ENCODE peak calls at places on chromosomes 4 and X, in six cellular contexts. One of them, this sample, is unnamed.

GRCh38 chrX:150324919-150325318 is 38.2 kb upstream of the MAMLD1 start:
- DNase-seq in K562: no peak
- DNase-seq in H1: no peak
- DNase-seq in T47D: no peak
- DNase-seq in HepG2: no peak
- DNase-seq in HCT116: no peak
- DNase-seq in this sample: no peak

GRCh38 chr4:74794341-74794801 is at the start of gene BTC:
- DNase-seq in H1: no peak
- DNase-seq in K562: peak
- DNase-seq in T47D: peak
- DNase-seq in HepG2: peak
- DNase-seq in HCT116: peak
- DNase-seq in this sample: peak

GRCh38 chrX:50072110-50072509 is 128.7 kb downstream of the AKAP4 start:
- DNase-seq in T47D: no peak
- DNase-seq in K562: no peak
- DNase-seq in HCT116: no peak
- DNase-seq in H1: no peak
- DNase-seq in HepG2: no peak
- DNase-seq in this sample: no peak

GRCh38 chr4:109315818-109316217 is 13.4 kb upstream of the COL25A1 start:
- DNase-seq in HCT116: no peak
- DNase-seq in T47D: no peak
- DNase-seq in HepG2: no peak
- DNase-seq in H1: no peak
- DNase-seq in K562: peak
- DNase-seq in this sample: no peak

GRCh38 chrX:34900691-34901090 is 41.9 kb upstream of the FAM47B start:
- DNase-seq in T47D: no peak
- DNase-seq in HCT116: no peak
- DNase-seq in H1: no peak
- DNase-seq in K562: no peak
- DNase-seq in HepG2: no peak
- DNase-seq in this sample: no peak

GRCh38 chr4:177229331-177229730 is 80.3 kb upstream of the NEIL3 start:
- DNase-seq in H1: no peak
- DNase-seq in HepG2: no peak
- DNase-seq in T47D: peak
- DNase-seq in K562: no peak
- DNase-seq in HCT116: no peak
- DNase-seq in this sample: no peak

GRCh38 chr4:105637409-105638258 is 70.9 kb downstream of the INTS12 start:
- DNase-seq in H1: no peak
- DNase-seq in HepG2: peak
- DNase-seq in K562: no peak
- DNase-seq in HCT116: no peak
- DNase-seq in T47D: peak
- DNase-seq in this sample: peak

GRCh38 chr4:173301518-173302201 is 32.5 kb downstream of the HMGB2 start:
- DNase-seq in HepG2: no peak
- DNase-seq in K562: peak
- DNase-seq in H1: no peak
- DNase-seq in T47D: peak
- DNase-seq in HCT116: peak
- DNase-seq in this sample: peak

GRCh38 chrX:13005671-13006473 is 31.0 kb downstream of the TMSB4X start:
- DNase-seq in HCT116: no peak
- DNase-seq in HepG2: no peak
- DNase-seq in H1: no peak
- DNase-seq in K562: no peak
- DNase-seq in T47D: no peak
- DNase-seq in this sample: no peak

GRCh38 chr4:986949-987688 is at the start of gene IDUA:
- DNase-seq in K562: peak
- DNase-seq in HCT116: peak
- DNase-seq in T47D: peak
- DNase-seq in HepG2: peak
- DNase-seq in H1: no peak
- DNase-seq in this sample: peak
- TF ChIP-seq JUND in K562: peak
- TF ChIP-seq JUND in HCT116: no peak
- TF ChIP-seq JUND in T47D: no peak
- TF ChIP-seq JUND in HepG2: no peak
- TF ChIP-seq JUND in H1: no peak
- TF ChIP-seq JUND in this sample: no peak

DNA sequence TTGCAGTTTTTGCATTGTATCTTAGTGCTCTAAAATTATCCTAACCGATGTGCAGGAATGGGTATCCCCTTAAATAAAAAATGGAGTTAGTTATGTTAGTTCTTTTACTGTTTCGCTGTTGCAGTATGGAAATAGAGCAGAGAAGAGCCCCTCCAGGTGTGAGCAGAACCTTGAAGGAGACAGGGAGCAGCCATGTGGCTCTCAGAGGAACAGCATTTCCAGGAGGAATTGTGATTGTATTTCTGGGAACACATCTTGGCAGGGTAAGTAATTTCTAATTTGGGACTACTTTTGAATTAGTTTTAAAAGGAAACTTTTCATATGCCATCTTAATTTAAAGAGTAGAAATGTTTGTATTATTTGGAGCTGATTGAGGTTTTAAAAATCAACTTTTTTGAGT is 5.3 kb upstream of the CCDC158 start:
- DNase-seq in K562: no peak
- DNase-seq in HCT116: no peak
- DNase-seq in HepG2: no peak
- DNase-seq in H1: no peak
- DNase-seq in T47D: peak
- DNase-seq in this sample: peak
- TF ChIP-seq JUND in K562: no peak
- TF ChIP-seq JUND in HCT116: no peak
- TF ChIP-seq JUND in HepG2: no peak
- TF ChIP-seq JUND in H1: no peak
- TF ChIP-seq JUND in T47D: no peak
- TF ChIP-seq JUND in this sample: no peak

GRCh38 chr4:48591372-48591771 is 101.3 kb downstream of the ZAR1 start:
- DNase-seq in T47D: no peak
- DNase-seq in HCT116: no peak
- DNase-seq in K562: peak
- DNase-seq in HepG2: no peak
- DNase-seq in H1: no peak
- DNase-seq in this sample: no peak
- TF ChIP-seq JUND in T47D: no peak
- TF ChIP-seq JUND in HCT116: no peak
- TF ChIP-seq JUND in K562: no peak
- TF ChIP-seq JUND in HepG2: no peak
- TF ChIP-seq JUND in H1: no peak
- TF ChIP-seq JUND in this sample: no peak

DNA sequence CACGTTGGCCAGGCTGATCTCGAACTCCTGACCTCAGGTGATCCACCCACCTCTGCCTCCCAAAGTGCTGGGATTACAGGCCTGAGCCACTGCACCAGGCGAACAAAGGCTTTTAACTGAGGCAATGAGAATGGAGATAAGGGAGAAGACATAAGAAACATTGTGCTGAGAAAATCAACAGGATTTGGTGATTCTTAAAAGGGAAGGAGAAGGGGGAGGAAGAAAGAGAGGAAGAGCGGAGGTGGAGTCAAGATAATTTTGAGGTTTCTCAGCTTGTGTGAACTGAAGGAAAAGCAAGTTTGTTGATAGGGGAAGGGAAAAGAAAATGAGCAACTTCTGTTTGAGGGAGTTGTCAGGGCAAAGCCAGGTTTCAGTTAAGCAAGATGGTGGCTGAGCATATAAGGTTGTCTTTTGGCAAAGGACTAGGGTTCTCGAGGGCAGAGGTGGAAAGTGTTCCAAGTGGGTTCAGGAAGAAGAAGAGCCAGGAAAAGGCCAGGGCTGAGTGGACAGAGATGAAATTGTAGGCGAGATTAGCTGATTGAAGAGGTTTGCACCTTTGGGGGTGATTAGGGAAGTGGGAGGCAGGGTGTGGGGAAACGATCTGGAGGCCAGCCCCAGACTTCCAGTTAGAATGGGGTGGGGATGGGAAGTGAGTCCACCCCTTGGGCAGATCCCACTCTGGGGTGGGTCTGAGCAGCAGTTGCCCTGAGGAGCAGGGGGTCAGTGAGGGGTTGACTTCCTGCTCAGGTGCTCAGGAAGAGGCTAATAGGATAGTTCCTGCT is 7.8 kb downstream of the DOCK11 start:
- DNase-seq in T47D: no peak
- DNase-seq in H1: no peak
- DNase-seq in HCT116: no peak
- DNase-seq in K562: peak
- DNase-seq in HepG2: no peak
- DNase-seq in this sample: no peak
- TF ChIP-seq JUND in T47D: no peak
- TF ChIP-seq JUND in H1: no peak
- TF ChIP-seq JUND in HCT116: no peak
- TF ChIP-seq JUND in K562: no peak
- TF ChIP-seq JUND in HepG2: no peak
- TF ChIP-seq JUND in this sample: no peak

GRCh38 chr4:56828784-56829535 is 7.5 kb upstream of the SPINK2 start:
- DNase-seq in K562: no peak
- DNase-seq in HCT116: no peak
- DNase-seq in T47D: no peak
- DNase-seq in H1: no peak
- DNase-seq in HepG2: no peak
- DNase-seq in this sample: no peak
- TF ChIP-seq JUND in K562: no peak
- TF ChIP-seq JUND in HCT116: no peak
- TF ChIP-seq JUND in T47D: no peak
- TF ChIP-seq JUND in H1: no peak
- TF ChIP-seq JUND in HepG2: no peak
- TF ChIP-seq JUND in this sample: no peak

GRCh38 chrX:48475295-48475694 is 704 bp upstream of the FTSJ1 start:
- DNase-seq in HCT116: no peak
- DNase-seq in H1: no peak
- DNase-seq in K562: peak
- DNase-seq in HepG2: peak
- DNase-seq in T47D: no peak
- DNase-seq in this sample: peak
- TF ChIP-seq JUND in HCT116: no peak
- TF ChIP-seq JUND in H1: no peak
- TF ChIP-seq JUND in K562: no peak
- TF ChIP-seq JUND in HepG2: no peak
- TF ChIP-seq JUND in T47D: no peak
- TF ChIP-seq JUND in this sample: no peak

GRCh38 chr4:72311291-72311690 is 257.7 kb downstream of the ADAMTS3 start:
- DNase-seq in HepG2: no peak
- DNase-seq in H1: no peak
- DNase-seq in HCT116: no peak
- DNase-seq in K562: no peak
- DNase-seq in T47D: peak
- DNase-seq in this sample: no peak

GRCh38 chr4:72312032-72312650 is 256.9 kb downstream of the ADAMTS3 start:
- DNase-seq in H1: no peak
- DNase-seq in K562: no peak
- DNase-seq in HepG2: peak
- DNase-seq in T47D: peak
- DNase-seq in HCT116: no peak
- DNase-seq in this sample: no peak

GRCh38 chr4:72313121-72313520 is 255.9 kb downstream of the ADAMTS3 start:
- DNase-seq in HCT116: no peak
- DNase-seq in HepG2: no peak
- DNase-seq in K562: no peak
- DNase-seq in H1: no peak
- DNase-seq in T47D: no peak
- DNase-seq in this sample: no peak

GRCh38 chr4:72318771-72319170 is 250.2 kb downstream of the ADAMTS3 start:
- DNase-seq in T47D: peak
- DNase-seq in HCT116: no peak
- DNase-seq in H1: no peak
- DNase-seq in K562: no peak
- DNase-seq in HepG2: no peak
- DNase-seq in this sample: no peak

GRCh38 chr4:72314869-72315268 is 254.2 kb downstream of the ADAMTS3 start:
- DNase-seq in K562: no peak
- DNase-seq in HCT116: no peak
- DNase-seq in T47D: peak
- DNase-seq in HepG2: no peak
- DNase-seq in H1: no peak
- DNase-seq in this sample: no peak
- TF ChIP-seq JUND in K562: no peak
- TF ChIP-seq JUND in HCT116: no peak
- TF ChIP-seq JUND in T47D: no peak
- TF ChIP-seq JUND in HepG2: no peak
- TF ChIP-seq JUND in H1: no peak
- TF ChIP-seq JUND in this sample: peak

DNA sequence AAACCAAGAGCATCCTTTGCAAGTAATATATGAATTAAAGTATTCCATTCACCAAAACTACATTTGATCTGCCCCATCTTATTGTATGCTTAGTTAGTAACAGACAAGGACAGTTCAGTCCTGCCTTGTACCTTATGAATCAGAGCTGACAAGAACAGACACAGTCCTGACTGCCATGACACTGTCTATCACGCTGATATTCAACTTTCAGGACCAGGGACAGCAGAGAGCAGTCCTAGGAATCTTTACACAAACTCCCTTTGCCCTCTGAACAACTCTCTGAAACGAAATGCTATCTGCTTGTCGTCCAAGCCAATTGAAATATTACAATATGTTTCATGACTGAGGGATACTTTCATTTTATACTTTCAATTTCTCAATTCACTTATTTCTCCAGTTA is 268.6 kb upstream of the VCX start:
- DNase-seq in HCT116: no peak
- DNase-seq in H1: no peak
- DNase-seq in HepG2: peak
- DNase-seq in K562: no peak
- DNase-seq in T47D: peak
- DNase-seq in this sample: no peak
- TF ChIP-seq JUND in HCT116: no peak
- TF ChIP-seq JUND in H1: no peak
- TF ChIP-seq JUND in HepG2: no peak
- TF ChIP-seq JUND in K562: no peak
- TF ChIP-seq JUND in T47D: no peak
- TF ChIP-seq JUND in this sample: no peak

GRCh38 chr4:111323916-111324315 is 701.0 kb upstream of the PITX2 start:
- DNase-seq in T47D: no peak
- DNase-seq in HCT116: no peak
- DNase-seq in H1: no peak
- DNase-seq in K562: no peak
- DNase-seq in HepG2: no peak
- DNase-seq in this sample: no peak

GRCh38 chr4:111326450-111326849 is 703.6 kb upstream of the PITX2 start:
- DNase-seq in H1: no peak
- DNase-seq in HepG2: no peak
- DNase-seq in HCT116: no peak
- DNase-seq in T47D: no peak
- DNase-seq in K562: no peak
- DNase-seq in this sample: no peak

GRCh38 chr4:111323496-111323895 is 700.6 kb upstream of the PITX2 start:
- DNase-seq in K562: no peak
- DNase-seq in HepG2: no peak
- DNase-seq in HCT116: no peak
- DNase-seq in H1: no peak
- DNase-seq in T47D: no peak
- DNase-seq in this sample: no peak
- TF ChIP-seq JUND in K562: no peak
- TF ChIP-seq JUND in HepG2: no peak
- TF ChIP-seq JUND in HCT116: no peak
- TF ChIP-seq JUND in H1: no peak
- TF ChIP-seq JUND in T47D: no peak
- TF ChIP-seq JUND in this sample: peak